ENCODE peak calls at places on chromosomes 2 and 18, in five cellular contexts. One of them, this sample, is unnamed.

GRCh38 chr2:222730346-222731065 is 59.0 kb downstream of the MOGAT1 start:
- DNase-seq in nephron progenitor cell: no peak
- DNase-seq in K562: no peak
- DNase-seq in fibroblast of pulmonary artery: no peak
- DNase-seq in right lobe of liver: no peak
- DNase-seq in this sample: no peak

GRCh38 chr2:218396688-218397501 is 2.8 kb upstream of the CTDSP1 start:
- DNase-seq in fibroblast of pulmonary artery: peak
- DNase-seq in K562: no peak
- DNase-seq in right lobe of liver: peak
- DNase-seq in nephron progenitor cell: peak
- DNase-seq in this sample: peak

GRCh38 chr2:160813506-160813858 is 319.9 kb upstream of the RBMS1 start:
- DNase-seq in K562: no peak
- DNase-seq in nephron progenitor cell: no peak
- DNase-seq in fibroblast of pulmonary artery: no peak
- DNase-seq in right lobe of liver: no peak
- DNase-seq in this sample: no peak

GRCh38 chr2:217399288-217399687 is 539.4 kb upstream of the TNP1 start:
- DNase-seq in fibroblast of pulmonary artery: peak
- DNase-seq in right lobe of liver: no peak
- DNase-seq in K562: no peak
- DNase-seq in nephron progenitor cell: no peak
- DNase-seq in this sample: no peak

GRCh38 chr2:56077352-56077915 is 106.4 kb upstream of the CCDC85A start:
- DNase-seq in fibroblast of pulmonary artery: peak
- DNase-seq in nephron progenitor cell: peak
- DNase-seq in K562: peak
- DNase-seq in right lobe of liver: no peak
- DNase-seq in this sample: no peak

GRCh38 chr18:23884712-23885375 is 129.7 kb upstream of the TTC39C start:
- DNase-seq in right lobe of liver: no peak
- DNase-seq in K562: no peak
- DNase-seq in nephron progenitor cell: peak
- DNase-seq in fibroblast of pulmonary artery: no peak
- DNase-seq in this sample: peak

GRCh38 chr2:112340416-112340815 is 65.0 kb downstream of the ZC3H6 start:
- DNase-seq in nephron progenitor cell: no peak
- DNase-seq in right lobe of liver: no peak
- DNase-seq in fibroblast of pulmonary artery: no peak
- DNase-seq in K562: no peak
- DNase-seq in this sample: no peak

GRCh38 chr2:3914243-3914642 is 210.9 kb downstream of the DCDC2C start:
- DNase-seq in nephron progenitor cell: no peak
- DNase-seq in K562: no peak
- DNase-seq in right lobe of liver: no peak
- DNase-seq in fibroblast of pulmonary artery: no peak
- DNase-seq in this sample: no peak

GRCh38 chr2:231930601-231931281 is 4.5 kb upstream of the NPPC start:
- DNase-seq in nephron progenitor cell: no peak
- DNase-seq in fibroblast of pulmonary artery: peak
- DNase-seq in right lobe of liver: no peak
- DNase-seq in K562: no peak
- DNase-seq in this sample: peak

GRCh38 chr2:109630441-109631425 is 16.6 kb downstream of the SOWAHC start:
- DNase-seq in fibroblast of pulmonary artery: no peak
- DNase-seq in right lobe of liver: no peak
- DNase-seq in K562: no peak
- DNase-seq in nephron progenitor cell: no peak
- DNase-seq in this sample: no peak

GRCh38 chr2:55038428-55038827 is 11.8 kb downstream of the RTN4 start:
- DNase-seq in fibroblast of pulmonary artery: no peak
- DNase-seq in right lobe of liver: no peak
- DNase-seq in K562: no peak
- DNase-seq in nephron progenitor cell: no peak
- DNase-seq in this sample: no peak

GRCh38 chr2:99845291-99845690 is 297.1 kb downstream of the AFF3 start:
- DNase-seq in nephron progenitor cell: no peak
- DNase-seq in fibroblast of pulmonary artery: no peak
- DNase-seq in right lobe of liver: no peak
- DNase-seq in K562: no peak
- DNase-seq in this sample: no peak

GRCh38 chr2:160566717-160567116 is 73.1 kb upstream of the RBMS1 start:
- DNase-seq in right lobe of liver: no peak
- DNase-seq in nephron progenitor cell: no peak
- DNase-seq in K562: no peak
- DNase-seq in fibroblast of pulmonary artery: peak
- DNase-seq in this sample: no peak

GRCh38 chr2:7900593-7900992 is 781.3 kb upstream of the ID2 start:
- DNase-seq in right lobe of liver: no peak
- DNase-seq in nephron progenitor cell: no peak
- DNase-seq in fibroblast of pulmonary artery: no peak
- DNase-seq in K562: no peak
- DNase-seq in this sample: no peak

GRCh38 chr2:15800489-15801329 is 139.6 kb upstream of the MYCN start:
- DNase-seq in K562: no peak
- DNase-seq in fibroblast of pulmonary artery: no peak
- DNase-seq in nephron progenitor cell: no peak
- DNase-seq in right lobe of liver: no peak
- DNase-seq in this sample: no peak

GRCh38 chr2:38835015-38835601 is 40.6 kb downstream of the DHX57 start:
- DNase-seq in K562: no peak
- DNase-seq in nephron progenitor cell: no peak
- DNase-seq in fibroblast of pulmonary artery: peak
- DNase-seq in right lobe of liver: no peak
- DNase-seq in this sample: no peak

GRCh38 chr2:148810081-148810480 is 64.9 kb upstream of the KIF5C start:
- DNase-seq in K562: no peak
- DNase-seq in nephron progenitor cell: no peak
- DNase-seq in fibroblast of pulmonary artery: no peak
- DNase-seq in right lobe of liver: no peak
- DNase-seq in this sample: no peak

GRCh38 chr2:112141623-112142001 is 3.4 kb downstream of the FBLN7 start:
- DNase-seq in K562: no peak
- DNase-seq in fibroblast of pulmonary artery: no peak
- DNase-seq in nephron progenitor cell: no peak
- DNase-seq in right lobe of liver: no peak
- DNase-seq in this sample: no peak

GRCh38 chr2:61937881-61938280 is 32.4 kb downstream of the COMMD1 start:
- DNase-seq in fibroblast of pulmonary artery: no peak
- DNase-seq in right lobe of liver: no peak
- DNase-seq in nephron progenitor cell: no peak
- DNase-seq in K562: no peak
- DNase-seq in this sample: no peak

GRCh38 chr2:217834744-217835513 is 167.9 kb downstream of the TNS1 start:
- DNase-seq in right lobe of liver: no peak
- DNase-seq in K562: no peak
- DNase-seq in nephron progenitor cell: no peak
- DNase-seq in fibroblast of pulmonary artery: no peak
- DNase-seq in this sample: no peak

GRCh38 chr2:118641711-118642110 is 205.7 kb downstream of the EN1 start:
- DNase-seq in right lobe of liver: no peak
- DNase-seq in K562: no peak
- DNase-seq in fibroblast of pulmonary artery: no peak
- DNase-seq in nephron progenitor cell: no peak
- DNase-seq in this sample: no peak

GRCh38 chr2:158619496-158619895 is 162.7 kb downstream of the PKP4 start:
- DNase-seq in right lobe of liver: no peak
- DNase-seq in nephron progenitor cell: no peak
- DNase-seq in fibroblast of pulmonary artery: peak
- DNase-seq in K562: no peak
- DNase-seq in this sample: no peak

GRCh38 chr2:6968319-6969100 is 51.3 kb downstream of the RNF144A start:
- DNase-seq in right lobe of liver: no peak
- DNase-seq in fibroblast of pulmonary artery: peak
- DNase-seq in nephron progenitor cell: no peak
- DNase-seq in K562: no peak
- DNase-seq in this sample: no peak

GRCh38 chr2:240556553-240557100 is 1.2 kb downstream of the ANKMY1 start:
- DNase-seq in right lobe of liver: peak
- DNase-seq in fibroblast of pulmonary artery: peak
- DNase-seq in nephron progenitor cell: peak
- DNase-seq in K562: peak
- DNase-seq in this sample: peak

GRCh38 chr2:85929096-85930044 is 40.6 kb upstream of the ST3GAL5 start:
- DNase-seq in right lobe of liver: no peak
- DNase-seq in nephron progenitor cell: no peak
- DNase-seq in fibroblast of pulmonary artery: no peak
- DNase-seq in K562: no peak
- DNase-seq in this sample: no peak

GRCh38 chr2:240451791-240452470 is 16.5 kb downstream of the GPC1 start:
- DNase-seq in fibroblast of pulmonary artery: no peak
- DNase-seq in right lobe of liver: peak
- DNase-seq in K562: no peak
- DNase-seq in nephron progenitor cell: no peak
- DNase-seq in this sample: no peak

GRCh38 chr2:126811101-126811500 is 87.6 kb upstream of the TEX51 start:
- DNase-seq in K562: no peak
- DNase-seq in right lobe of liver: no peak
- DNase-seq in nephron progenitor cell: no peak
- DNase-seq in fibroblast of pulmonary artery: no peak
- DNase-seq in this sample: no peak

GRCh38 chr2:128069769-128070168 is 21.2 kb upstream of the UGGT1 start:
- DNase-seq in nephron progenitor cell: no peak
- DNase-seq in right lobe of liver: no peak
- DNase-seq in K562: no peak
- DNase-seq in fibroblast of pulmonary artery: peak
- DNase-seq in this sample: no peak

GRCh38 chr2:166418853-166419615 is 43.3 kb upstream of the SCN9A start:
- DNase-seq in fibroblast of pulmonary artery: no peak
- DNase-seq in right lobe of liver: no peak
- DNase-seq in K562: no peak
- DNase-seq in nephron progenitor cell: no peak
- DNase-seq in this sample: no peak

GRCh38 chr2:85132834-85133637 is at the start of gene TCF7L1:
- DNase-seq in K562: peak
- DNase-seq in fibroblast of pulmonary artery: peak
- DNase-seq in nephron progenitor cell: peak
- DNase-seq in right lobe of liver: peak
- DNase-seq in this sample: peak

GRCh38 chr2:127410871-127411396 is 7.3 kb upstream of the PROC start:
- DNase-seq in nephron progenitor cell: no peak
- DNase-seq in fibroblast of pulmonary artery: peak
- DNase-seq in K562: no peak
- DNase-seq in right lobe of liver: no peak
- DNase-seq in this sample: no peak

GRCh38 chr2:37623971-37624897 is 47.2 kb downstream of the CDC42EP3 start:
- DNase-seq in K562: no peak
- DNase-seq in right lobe of liver: no peak
- DNase-seq in nephron progenitor cell: no peak
- DNase-seq in fibroblast of pulmonary artery: no peak
- DNase-seq in this sample: no peak

GRCh38 chr2:168310580-168310979 is 63.2 kb upstream of the STK39 start:
- DNase-seq in nephron progenitor cell: no peak
- DNase-seq in right lobe of liver: no peak
- DNase-seq in fibroblast of pulmonary artery: no peak
- DNase-seq in K562: no peak
- DNase-seq in this sample: no peak

DNA sequence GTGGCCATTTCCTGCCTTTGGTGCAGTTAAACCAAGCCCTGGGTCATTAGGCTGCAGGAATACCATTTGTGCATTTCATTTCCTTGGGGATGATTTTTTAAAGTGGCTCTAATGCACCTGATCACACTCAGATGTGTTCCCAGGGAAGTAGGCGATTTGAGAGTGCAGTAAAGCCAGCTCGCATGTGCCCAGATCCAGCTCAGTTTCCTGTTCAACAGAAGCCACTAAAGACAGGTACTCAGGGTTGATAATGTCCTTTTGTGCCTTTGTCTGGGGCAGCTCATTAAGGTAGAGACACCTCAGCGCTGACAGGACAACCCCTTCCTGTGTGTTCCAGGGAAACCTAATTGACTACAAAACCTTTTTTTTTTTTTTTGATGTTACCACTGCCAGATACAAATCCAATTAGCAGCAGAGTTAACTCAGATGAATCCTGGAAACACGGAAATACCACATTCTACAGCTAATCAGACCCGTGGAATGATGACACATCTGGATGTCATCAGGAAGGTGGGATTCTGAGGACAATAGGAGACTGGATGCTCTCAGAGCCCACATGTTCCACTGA is 15.2 kb upstream of the CHRNA1 start:
- DNase-seq in nephron progenitor cell: no peak
- DNase-seq in right lobe of liver: no peak
- DNase-seq in fibroblast of pulmonary artery: no peak
- DNase-seq in K562: no peak
- DNase-seq in this sample: no peak
- TF ChIP-seq CTCF in nephron progenitor cell: no peak
- TF ChIP-seq CTCF in right lobe of liver: no peak
- TF ChIP-seq CTCF in fibroblast of pulmonary artery: no peak
- TF ChIP-seq CTCF in K562: no peak
- TF ChIP-seq CTCF in this sample: no peak

GRCh38 chr2:114614599-114614998 is 172.2 kb downstream of the DPP10 start:
- DNase-seq in fibroblast of pulmonary artery: no peak
- DNase-seq in nephron progenitor cell: no peak
- DNase-seq in K562: no peak
- DNase-seq in right lobe of liver: no peak
- DNase-seq in this sample: no peak
- TF ChIP-seq CTCF in fibroblast of pulmonary artery: no peak
- TF ChIP-seq CTCF in nephron progenitor cell: no peak
- TF ChIP-seq CTCF in K562: no peak
- TF ChIP-seq CTCF in right lobe of liver: peak
- TF ChIP-seq CTCF in this sample: no peak

GRCh38 chr2:172674034-172674967 is 61.3 kb upstream of the RAPGEF4 start:
- DNase-seq in right lobe of liver: peak
- DNase-seq in nephron progenitor cell: peak
- DNase-seq in fibroblast of pulmonary artery: peak
- DNase-seq in K562: peak
- DNase-seq in this sample: no peak
- TF ChIP-seq CTCF in right lobe of liver: peak
- TF ChIP-seq CTCF in nephron progenitor cell: peak
- TF ChIP-seq CTCF in fibroblast of pulmonary artery: peak
- TF ChIP-seq CTCF in K562: peak
- TF ChIP-seq CTCF in this sample: no peak

GRCh38 chr2:10985260-10985659 is 73.5 kb downstream of the KCNF1 start:
- DNase-seq in nephron progenitor cell: no peak
- DNase-seq in fibroblast of pulmonary artery: no peak
- DNase-seq in right lobe of liver: no peak
- DNase-seq in K562: no peak
- DNase-seq in this sample: no peak
- TF ChIP-seq CTCF in nephron progenitor cell: no peak
- TF ChIP-seq CTCF in fibroblast of pulmonary artery: no peak
- TF ChIP-seq CTCF in right lobe of liver: no peak
- TF ChIP-seq CTCF in K562: no peak
- TF ChIP-seq CTCF in this sample: no peak

GRCh38 chr2:238464389-238464788 is 37.7 kb downstream of the ASB1 start:
- DNase-seq in K562: no peak
- DNase-seq in right lobe of liver: no peak
- DNase-seq in nephron progenitor cell: no peak
- DNase-seq in fibroblast of pulmonary artery: no peak
- DNase-seq in this sample: no peak

GRCh38 chr2:238467062-238467461 is 40.3 kb downstream of the ASB1 start:
- DNase-seq in nephron progenitor cell: no peak
- DNase-seq in K562: no peak
- DNase-seq in fibroblast of pulmonary artery: no peak
- DNase-seq in right lobe of liver: no peak
- DNase-seq in this sample: no peak

GRCh38 chr2:238467772-238468171 is 41.0 kb downstream of the ASB1 start:
- DNase-seq in fibroblast of pulmonary artery: peak
- DNase-seq in right lobe of liver: no peak
- DNase-seq in nephron progenitor cell: no peak
- DNase-seq in K562: no peak
- DNase-seq in this sample: no peak

GRCh38 chr2:238465487-238466241 is 38.9 kb downstream of the ASB1 start:
- DNase-seq in nephron progenitor cell: no peak
- DNase-seq in right lobe of liver: no peak
- DNase-seq in fibroblast of pulmonary artery: no peak
- DNase-seq in K562: no peak
- DNase-seq in this sample: no peak

GRCh38 chr2:238466242-238466598 is 39.5 kb downstream of the ASB1 start:
- DNase-seq in right lobe of liver: no peak
- DNase-seq in nephron progenitor cell: no peak
- DNase-seq in K562: no peak
- DNase-seq in fibroblast of pulmonary artery: no peak
- DNase-seq in this sample: no peak
- TF ChIP-seq CTCF in right lobe of liver: no peak
- TF ChIP-seq CTCF in nephron progenitor cell: no peak
- TF ChIP-seq CTCF in K562: no peak
- TF ChIP-seq CTCF in fibroblast of pulmonary artery: no peak
- TF ChIP-seq CTCF in this sample: no peak